ENCODE peak calls at places on chromosomes 4 and X, in ten cellular contexts. One of them, this sample, is unnamed.

GRCh38 chrX:138034136-138034535 is 468.2 kb downstream of the ZIC3 start:
- DNase-seq in AG10803: no peak
- DNase-seq in kidney: no peak
- DNase-seq in mesothelial cell of epicardium: no peak
- DNase-seq in Peyer's patch: no peak
- DNase-seq in thoracic aorta: no peak
- DNase-seq in OCI-LY7: no peak
- DNase-seq in BJ: no peak
- DNase-seq in upper lobe of left lung: no peak
- DNase-seq in body of pancreas: no peak
- DNase-seq in this sample: no peak

GRCh38 chrX:40175416-40176255 is 77.9 kb upstream of the BCOR start:
- DNase-seq in BJ: no peak
- DNase-seq in mesothelial cell of epicardium: peak
- DNase-seq in thoracic aorta: no peak
- DNase-seq in OCI-LY7: peak
- DNase-seq in Peyer's patch: peak
- DNase-seq in body of pancreas: peak
- DNase-seq in kidney: peak
- DNase-seq in upper lobe of left lung: peak
- DNase-seq in AG10803: no peak
- DNase-seq in this sample: peak

GRCh38 chrX:154596290-154596929 is 11.5 kb downstream of the CTAG1A start:
- DNase-seq in thoracic aorta: no peak
- DNase-seq in AG10803: peak
- DNase-seq in kidney: peak
- DNase-seq in mesothelial cell of epicardium: peak
- DNase-seq in BJ: peak
- DNase-seq in Peyer's patch: no peak
- DNase-seq in OCI-LY7: no peak
- DNase-seq in body of pancreas: peak
- DNase-seq in upper lobe of left lung: no peak
- DNase-seq in this sample: no peak

GRCh38 chrX:110002300-110003166 is at the start of gene TMEM164:
- DNase-seq in BJ: no peak
- DNase-seq in mesothelial cell of epicardium: peak
- DNase-seq in kidney: peak
- DNase-seq in OCI-LY7: peak
- DNase-seq in AG10803: peak
- DNase-seq in Peyer's patch: peak
- DNase-seq in thoracic aorta: peak
- DNase-seq in upper lobe of left lung: peak
- DNase-seq in body of pancreas: peak
- DNase-seq in this sample: peak

GRCh38 chr4:22573198-22573597 is 57.3 kb upstream of the ADGRA3 start:
- DNase-seq in OCI-LY7: no peak
- DNase-seq in Peyer's patch: no peak
- DNase-seq in BJ: no peak
- DNase-seq in AG10803: no peak
- DNase-seq in thoracic aorta: no peak
- DNase-seq in kidney: peak
- DNase-seq in upper lobe of left lung: peak
- DNase-seq in body of pancreas: peak
- DNase-seq in mesothelial cell of epicardium: peak
- DNase-seq in this sample: no peak

GRCh38 chr4:184792950-184793555 is 32.7 kb downstream of the ACSL1 start:
- DNase-seq in Peyer's patch: no peak
- DNase-seq in mesothelial cell of epicardium: no peak
- DNase-seq in kidney: no peak
- DNase-seq in thoracic aorta: no peak
- DNase-seq in body of pancreas: no peak
- DNase-seq in OCI-LY7: no peak
- DNase-seq in upper lobe of left lung: peak
- DNase-seq in BJ: peak
- DNase-seq in AG10803: peak
- DNase-seq in this sample: no peak

GRCh38 chr4:101103381-101104142 is 243.8 kb downstream of the PPP3CA start:
- DNase-seq in upper lobe of left lung: no peak
- DNase-seq in mesothelial cell of epicardium: no peak
- DNase-seq in OCI-LY7: peak
- DNase-seq in AG10803: peak
- DNase-seq in body of pancreas: no peak
- DNase-seq in BJ: no peak
- DNase-seq in Peyer's patch: no peak
- DNase-seq in thoracic aorta: no peak
- DNase-seq in kidney: no peak
- DNase-seq in this sample: peak

GRCh38 chrX:107731831-107732502 is 43.6 kb downstream of the TSC22D3 start:
- DNase-seq in OCI-LY7: no peak
- DNase-seq in body of pancreas: peak
- DNase-seq in upper lobe of left lung: peak
- DNase-seq in Peyer's patch: no peak
- DNase-seq in AG10803: peak
- DNase-seq in kidney: peak
- DNase-seq in BJ: no peak
- DNase-seq in thoracic aorta: peak
- DNase-seq in mesothelial cell of epicardium: no peak
- DNase-seq in this sample: no peak

GRCh38 chr4:19266566-19266965 is 985.1 kb upstream of the SLIT2 start:
- DNase-seq in mesothelial cell of epicardium: no peak
- DNase-seq in upper lobe of left lung: no peak
- DNase-seq in kidney: no peak
- DNase-seq in thoracic aorta: no peak
- DNase-seq in OCI-LY7: no peak
- DNase-seq in Peyer's patch: no peak
- DNase-seq in AG10803: no peak
- DNase-seq in BJ: no peak
- DNase-seq in body of pancreas: no peak
- DNase-seq in this sample: no peak

GRCh38 chr4:125370478-125370877 is 55.7 kb downstream of the FAT4 start:
- DNase-seq in BJ: no peak
- DNase-seq in thoracic aorta: no peak
- DNase-seq in upper lobe of left lung: no peak
- DNase-seq in kidney: no peak
- DNase-seq in Peyer's patch: no peak
- DNase-seq in mesothelial cell of epicardium: no peak
- DNase-seq in OCI-LY7: no peak
- DNase-seq in body of pancreas: no peak
- DNase-seq in AG10803: no peak
- DNase-seq in this sample: no peak

GRCh38 chrX:25207803-25208202 is 192.0 kb upstream of the ARX start:
- DNase-seq in AG10803: no peak
- DNase-seq in thoracic aorta: no peak
- DNase-seq in body of pancreas: no peak
- DNase-seq in upper lobe of left lung: no peak
- DNase-seq in Peyer's patch: no peak
- DNase-seq in mesothelial cell of epicardium: no peak
- DNase-seq in OCI-LY7: no peak
- DNase-seq in BJ: no peak
- DNase-seq in kidney: no peak
- DNase-seq in this sample: no peak

GRCh38 chr4:139014391-139015268 is 951 bp upstream of the NOCT start:
- DNase-seq in BJ: peak
- DNase-seq in mesothelial cell of epicardium: no peak
- DNase-seq in upper lobe of left lung: no peak
- DNase-seq in thoracic aorta: no peak
- DNase-seq in body of pancreas: peak
- DNase-seq in AG10803: peak
- DNase-seq in OCI-LY7: no peak
- DNase-seq in kidney: no peak
- DNase-seq in Peyer's patch: no peak
- DNase-seq in this sample: peak

GRCh38 chr4:21790437-21791029 is 158.0 kb downstream of the KCNIP4 start:
- DNase-seq in OCI-LY7: peak
- DNase-seq in AG10803: peak
- DNase-seq in BJ: no peak
- DNase-seq in mesothelial cell of epicardium: no peak
- DNase-seq in Peyer's patch: no peak
- DNase-seq in body of pancreas: no peak
- DNase-seq in thoracic aorta: no peak
- DNase-seq in upper lobe of left lung: no peak
- DNase-seq in kidney: no peak
- DNase-seq in this sample: peak

GRCh38 chr4:6769984-6770420 is 12.5 kb upstream of the KIAA0232 start:
- DNase-seq in OCI-LY7: no peak
- DNase-seq in AG10803: no peak
- DNase-seq in thoracic aorta: no peak
- DNase-seq in mesothelial cell of epicardium: no peak
- DNase-seq in Peyer's patch: no peak
- DNase-seq in upper lobe of left lung: no peak
- DNase-seq in kidney: peak
- DNase-seq in body of pancreas: no peak
- DNase-seq in BJ: no peak
- DNase-seq in this sample: no peak

DNA sequence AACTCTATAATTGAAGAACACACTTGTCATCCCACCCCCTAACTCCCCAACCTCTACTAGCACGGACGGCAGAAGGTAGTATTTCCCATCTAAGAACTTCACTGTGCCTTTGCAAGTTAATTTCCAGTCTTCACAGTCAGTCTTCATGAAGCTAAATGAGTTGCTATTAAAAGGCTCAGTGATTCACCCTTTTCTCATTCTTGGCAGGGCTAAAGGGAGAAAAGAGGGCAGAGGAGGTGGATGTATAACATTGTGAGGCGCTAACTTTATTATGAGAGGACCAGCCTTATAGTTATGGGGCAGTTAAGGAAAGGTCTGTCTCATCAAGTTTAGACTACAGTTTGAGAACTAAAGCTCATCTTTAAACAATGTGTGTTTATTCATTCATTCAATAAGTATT is 161.0 kb upstream of the S100G start:
- DNase-seq in kidney: no peak
- DNase-seq in upper lobe of left lung: no peak
- DNase-seq in thoracic aorta: no peak
- DNase-seq in mesothelial cell of epicardium: no peak
- DNase-seq in AG10803: no peak
- DNase-seq in BJ: no peak
- DNase-seq in OCI-LY7: no peak
- DNase-seq in body of pancreas: no peak
- DNase-seq in Peyer's patch: no peak
- DNase-seq in this sample: no peak
- TF ChIP-seq CTCF in kidney: no peak
- TF ChIP-seq CTCF in upper lobe of left lung: no peak
- TF ChIP-seq CTCF in thoracic aorta: no peak
- TF ChIP-seq CTCF in mesothelial cell of epicardium: no peak
- TF ChIP-seq CTCF in AG10803: no peak
- TF ChIP-seq CTCF in BJ: no peak
- TF ChIP-seq CTCF in OCI-LY7: no peak
- TF ChIP-seq CTCF in body of pancreas: no peak
- TF ChIP-seq CTCF in Peyer's patch: no peak
- TF ChIP-seq CTCF in this sample: no peak

GRCh38 chrX:27918799-27919198 is 62.5 kb downstream of the DCAF8L1 start:
- DNase-seq in BJ: no peak
- DNase-seq in mesothelial cell of epicardium: no peak
- DNase-seq in Peyer's patch: no peak
- DNase-seq in AG10803: no peak
- DNase-seq in thoracic aorta: no peak
- DNase-seq in kidney: no peak
- DNase-seq in body of pancreas: peak
- DNase-seq in OCI-LY7: no peak
- DNase-seq in upper lobe of left lung: peak
- DNase-seq in this sample: no peak
- TF ChIP-seq CTCF in BJ: no peak
- TF ChIP-seq CTCF in mesothelial cell of epicardium: no peak
- TF ChIP-seq CTCF in Peyer's patch: peak
- TF ChIP-seq CTCF in AG10803: no peak
- TF ChIP-seq CTCF in thoracic aorta: no peak
- TF ChIP-seq CTCF in kidney: no peak
- TF ChIP-seq CTCF in body of pancreas: no peak
- TF ChIP-seq CTCF in OCI-LY7: no peak
- TF ChIP-seq CTCF in upper lobe of left lung: no peak
- TF ChIP-seq CTCF in this sample: no peak

GRCh38 chr4:60042941-60043340 is 1157.2 kb upstream of the ADGRL3 start:
- DNase-seq in upper lobe of left lung: no peak
- DNase-seq in mesothelial cell of epicardium: no peak
- DNase-seq in thoracic aorta: no peak
- DNase-seq in body of pancreas: no peak
- DNase-seq in OCI-LY7: no peak
- DNase-seq in Peyer's patch: no peak
- DNase-seq in kidney: no peak
- DNase-seq in AG10803: no peak
- DNase-seq in BJ: no peak
- DNase-seq in this sample: no peak
- TF ChIP-seq CTCF in upper lobe of left lung: no peak
- TF ChIP-seq CTCF in mesothelial cell of epicardium: no peak
- TF ChIP-seq CTCF in thoracic aorta: no peak
- TF ChIP-seq CTCF in body of pancreas: no peak
- TF ChIP-seq CTCF in OCI-LY7: no peak
- TF ChIP-seq CTCF in Peyer's patch: no peak
- TF ChIP-seq CTCF in kidney: no peak
- TF ChIP-seq CTCF in AG10803: no peak
- TF ChIP-seq CTCF in BJ: no peak
- TF ChIP-seq CTCF in this sample: no peak

GRCh38 chr4:24808955-24809354 is 13.6 kb downstream of the SOD3 start:
- DNase-seq in OCI-LY7: no peak
- DNase-seq in kidney: no peak
- DNase-seq in BJ: no peak
- DNase-seq in body of pancreas: no peak
- DNase-seq in thoracic aorta: no peak
- DNase-seq in upper lobe of left lung: no peak
- DNase-seq in mesothelial cell of epicardium: no peak
- DNase-seq in Peyer's patch: no peak
- DNase-seq in AG10803: no peak
- DNase-seq in this sample: no peak

GRCh38 chr4:24810016-24810415 is 14.6 kb downstream of the SOD3 start:
- DNase-seq in BJ: no peak
- DNase-seq in thoracic aorta: no peak
- DNase-seq in mesothelial cell of epicardium: no peak
- DNase-seq in upper lobe of left lung: no peak
- DNase-seq in body of pancreas: no peak
- DNase-seq in kidney: no peak
- DNase-seq in AG10803: no peak
- DNase-seq in Peyer's patch: no peak
- DNase-seq in OCI-LY7: no peak
- DNase-seq in this sample: no peak

GRCh38 chr4:24808261-24808660 is 12.9 kb downstream of the SOD3 start:
- DNase-seq in kidney: no peak
- DNase-seq in body of pancreas: no peak
- DNase-seq in BJ: no peak
- DNase-seq in mesothelial cell of epicardium: no peak
- DNase-seq in Peyer's patch: no peak
- DNase-seq in upper lobe of left lung: no peak
- DNase-seq in thoracic aorta: no peak
- DNase-seq in OCI-LY7: no peak
- DNase-seq in AG10803: no peak
- DNase-seq in this sample: no peak

GRCh38 chr4:24807611-24808010 is 12.2 kb downstream of the SOD3 start:
- DNase-seq in thoracic aorta: no peak
- DNase-seq in mesothelial cell of epicardium: no peak
- DNase-seq in Peyer's patch: no peak
- DNase-seq in BJ: no peak
- DNase-seq in body of pancreas: peak
- DNase-seq in upper lobe of left lung: no peak
- DNase-seq in AG10803: no peak
- DNase-seq in OCI-LY7: no peak
- DNase-seq in kidney: no peak
- DNase-seq in this sample: no peak

DNA sequence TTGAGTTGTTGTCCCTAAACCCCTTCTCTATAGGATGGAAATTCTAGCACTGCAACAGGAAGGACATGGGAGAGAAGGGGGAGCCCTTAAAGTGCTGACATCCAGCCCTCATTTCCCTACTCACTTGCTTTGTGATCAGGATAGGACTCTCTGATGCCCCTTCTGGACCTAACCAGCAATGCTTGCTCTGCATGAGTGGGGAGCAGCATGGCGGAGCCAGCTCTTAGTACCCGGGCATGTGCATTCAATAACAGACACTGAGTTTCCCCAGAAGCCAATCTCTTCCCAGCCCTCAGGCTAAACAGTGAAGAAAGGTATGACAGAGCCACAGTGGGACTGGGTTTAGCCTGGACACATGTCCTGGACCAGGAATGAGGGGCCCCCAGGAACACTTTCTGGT is 14.0 kb downstream of the SOD3 start:
- DNase-seq in kidney: no peak
- DNase-seq in mesothelial cell of epicardium: no peak
- DNase-seq in AG10803: no peak
- DNase-seq in BJ: no peak
- DNase-seq in upper lobe of left lung: no peak
- DNase-seq in thoracic aorta: no peak
- DNase-seq in body of pancreas: no peak
- DNase-seq in OCI-LY7: no peak
- DNase-seq in Peyer's patch: no peak
- DNase-seq in this sample: no peak
- TF ChIP-seq CTCF in kidney: no peak
- TF ChIP-seq CTCF in mesothelial cell of epicardium: no peak
- TF ChIP-seq CTCF in AG10803: no peak
- TF ChIP-seq CTCF in BJ: peak
- TF ChIP-seq CTCF in upper lobe of left lung: no peak
- TF ChIP-seq CTCF in thoracic aorta: no peak
- TF ChIP-seq CTCF in body of pancreas: no peak
- TF ChIP-seq CTCF in OCI-LY7: no peak
- TF ChIP-seq CTCF in Peyer's patch: no peak
- TF ChIP-seq CTCF in this sample: peak

This sample was measured in GM13977.